ENCODE peak calls at places on chromosomes 4 and X, in six cellular contexts. M is ureter; O is GM04504; D is activated naive CD4-positive, alpha-beta T cell treated with anti-CD3 and anti-CD28 coated beads, Interleukin-2, amount 10 ng/mL, durations not matched to agents 7 days and 5 days; S is AG08396; R is hepatocyte. I is an unnamed sample.

GRCh38 chr4:7781993-7782392 is 157.7 kb downstream of the AFAP1 start:
- DNase-seq in M (no peak), O (no peak), D (no peak), S (no peak), R (no peak), I (no peak)

GRCh38 chrX:9882669-9883446 is 84.3 kb upstream of the CLDN34 start:
- DNase-seq in M (no peak), O (no peak), D (no peak), S (no peak), R (peak; percentile 37), I (no peak)

GRCh38 chr4:111410571-111410970 is 734.7 kb upstream of the FAM241A start:
- DNase-seq in M (no peak), O (no peak), D (no peak), S (no peak), R (no peak), I (no peak)

GRCh38 chr4:6971536-6972374 is 62.1 kb downstream of the TBC1D14 start:
- DNase-seq in M (no peak), O (no peak), D (no peak), S (no peak), R (no peak), I (no peak)

GRCh38 chrX:118459494-118459893 is 36.1 kb upstream of the DOCK11 start:
- DNase-seq in M (no peak), O (peak; percentile 15), D (peak; percentile 29), S (peak; percentile 18), R (peak; percentile 24), I (no peak)

GRCh38 chr4:152065545-152065944 is 304.7 kb upstream of the GATB start:
- DNase-seq in M (no peak), O (no peak), D (peak; percentile 29), S (no peak), R (no peak), I (no peak)

GRCh38 chr4:126268106-126268505 is 953.4 kb downstream of the FAT4 start:
- DNase-seq in M (no peak), O (no peak), D (no peak), S (no peak), R (no peak), I (no peak)

GRCh38 chr4:112075129-112075753 is 70.0 kb upstream of the FAM241A start:
- DNase-seq in M (no peak), O (peak; percentile 30), D (peak; percentile 38), S (peak; percentile 60), R (peak; percentile 67), I (no peak)

GRCh38 chr4:35525192-35525978 is 718.9 kb downstream of the ARAP2 start:
- DNase-seq in M (no peak), O (no peak), D (no peak), S (no peak), R (no peak), I (no peak)

GRCh38 chr4:30380404-30380998 is 339.7 kb upstream of the PCDH7 start:
- DNase-seq in M (no peak), O (peak; percentile 1), D (peak; percentile 21), S (no peak), R (peak; percentile 83), I (no peak)

GRCh38 chrX:139739138-139739537 is 31.2 kb upstream of the MCF2 start:
- DNase-seq in M (no peak), O (peak; percentile 40), D (peak; percentile 29), S (peak; percentile 7), R (no peak), I (peak; percentile 14)

GRCh38 chrX:16786791-16787735 is 797 bp downstream of the TXLNG start:
- DNase-seq in M (no peak), O (no peak), D (peak; percentile 54), S (peak; percentile 50), R (peak; percentile 58), I (no peak)

GRCh38 chr4:111048316-111048715 is 425.4 kb upstream of the PITX2 start:
- DNase-seq in M (no peak), O (no peak), D (no peak), S (no peak), R (no peak), I (no peak)

GRCh38 chrX:15334561-15334960 is 762 bp downstream of the PIGA start:
- DNase-seq in M (no peak), O (no peak), D (peak; percentile 25), S (no peak), R (no peak), I (no peak)

GRCh38 chrX:143934542-143934941 is 50.7 kb downstream of the UBE2NL start:
- DNase-seq in M (no peak), O (no peak), D (no peak), S (no peak), R (no peak), I (no peak)

GRCh38 chr4:65669008-65669971 is 999 bp downstream of the EPHA5 start:
- DNase-seq in M (no peak), O (no peak), D (no peak), S (peak; percentile 3), R (peak; percentile 16), I (no peak)

GRCh38 chrX:74133156-74133796 is 170.7 kb upstream of the ZCCHC13 start:
- DNase-seq in M (no peak), O (peak; percentile 43), D (no peak), S (peak; percentile 73), R (peak; percentile 86), I (no peak)

GRCh38 chr4:38150021-38150671 is 189.9 kb downstream of the PTTG2 start:
- DNase-seq in M (no peak), O (no peak), D (no peak), S (no peak), R (no peak), I (no peak)

GRCh38 chrX:155179343-155179997 is 36.8 kb upstream of the VBP1 start:
- DNase-seq in M (no peak), O (no peak), D (no peak), S (no peak), R (no peak), I (no peak)

GRCh38 chrX:72097081-72097480 is 34.6 kb downstream of the RTL5 start:
- DNase-seq in M (no peak), O (no peak), D (no peak), S (no peak), R (no peak), I (no peak)

GRCh38 chr4:87967193-87967592 is 8.3 kb upstream of the SPP1 start:
- DNase-seq in M (no peak), O (no peak), D (no peak), S (no peak), R (no peak), I (no peak)

GRCh38 chrX:49760288-49760885 is 64.6 kb upstream of the PAGE1 start:
- DNase-seq in M (no peak), O (no peak), D (no peak), S (no peak), R (no peak), I (no peak)

GRCh38 chrX:125444659-125445058 is 125.0 kb downstream of the TEX13C start:
- DNase-seq in M (no peak), O (no peak), D (no peak), S (no peak), R (no peak), I (no peak)

GRCh38 chrX:47637546-47638195 is 7.9 kb upstream of the CFP start:
- DNase-seq in M (peak; percentile 53), O (no peak), D (peak; percentile 55), S (no peak), R (no peak), I (no peak)

GRCh38 chr4:152936446-152937279 is 540 bp downstream of the FHDC1 start:
- DNase-seq in M (peak; percentile 48), O (peak; percentile 9), D (peak; percentile 30), S (peak; percentile 62), R (peak; percentile 53), I (no peak)

GRCh38 chr4:144355809-144356757 is 215.6 kb upstream of the GYPA start:
- DNase-seq in M (no peak), O (peak; percentile 34), D (no peak), S (peak; percentile 20), R (peak; percentile 77), I (no peak)

GRCh38 chrX:28016823-28017222 is 35.6 kb upstream of the DCAF8L1 start:
- DNase-seq in M (no peak), O (no peak), D (no peak), S (no peak), R (no peak), I (no peak)

I was measured in central memory CD8-positive, alpha-beta T cell.